ENCODE peak calls at places on chromosome 16, in nine cellular contexts. E, S, K, Y, N, V, F, W and O are unnamed samples.

GRCh38 chr16:10552998-10553491 is 27.4 kb downstream of the EMP2 start:
- DNase-seq in E (peak), S (no peak), K (peak), Y (no peak), N (peak), V (peak), F (peak), W (peak), O (no peak)

GRCh38 chr16:17773698-17774101 is 302.9 kb upstream of the XYLT1 start:
- DNase-seq in E (no peak), S (no peak), K (no peak), Y (no peak), N (no peak), V (no peak), F (no peak), W (peak), O (no peak)

GRCh38 chr16:80541306-80541694 is 507 bp downstream of the DYNLRB2 start:
- DNase-seq in E (no peak), S (no peak), K (no peak), Y (no peak), N (no peak), V (no peak), F (no peak), W (no peak), O (no peak)

GRCh38 chr16:3607161-3607560 is 4.2 kb downstream of the SLX4 start:
- DNase-seq in E (no peak), S (no peak), K (no peak), Y (no peak), N (no peak), V (no peak), F (peak), W (no peak), O (no peak)

GRCh38 chr16:68368602-68368944 is 57.8 kb downstream of the PRMT7 start:
- DNase-seq in E (no peak), S (no peak), K (peak), Y (no peak), N (no peak), V (no peak), F (no peak), W (no peak), O (no peak)

GRCh38 chr16:54284931-54285413 is 1.6 kb downstream of the IRX3 start:
- DNase-seq in E (no peak), S (peak), K (no peak), Y (peak), N (no peak), V (peak), F (peak), W (no peak), O (no peak)

GRCh38 chr16:88301886-88302285 is 80.9 kb upstream of the ZNF469 start:
- DNase-seq in E (no peak), S (no peak), K (no peak), Y (no peak), N (no peak), V (no peak), F (no peak), W (no peak), O (no peak)

GRCh38 chr16:57041182-57042156 is 50.9 kb upstream of the CPNE2 start:
- DNase-seq in E (peak), S (no peak), K (peak), Y (no peak), N (peak), V (no peak), F (no peak), W (no peak), O (no peak)

GRCh38 chr16:5560084-5560483 is 462.5 kb upstream of the EEF2KMT start:
- DNase-seq in E (no peak), S (no peak), K (no peak), Y (no peak), N (no peak), V (no peak), F (no peak), W (no peak), O (no peak)

GRCh38 chr16:84607694-84608093 is 10.2 kb downstream of the COTL1 start:
- DNase-seq in E (no peak), S (no peak), K (no peak), Y (no peak), N (no peak), V (peak), F (no peak), W (no peak), O (no peak)

GRCh38 chr16:660459-661183 is 7.3 kb upstream of the RHOT2 start:
- DNase-seq in E (peak), S (peak), K (peak), Y (no peak), N (peak), V (peak), F (peak), W (peak), O (peak)

GRCh38 chr16:3143598-3144330 is 8.9 kb downstream of the ZNF213 start:
- DNase-seq in E (no peak), S (no peak), K (no peak), Y (no peak), N (no peak), V (no peak), F (no peak), W (no peak), O (peak)

GRCh38 chr16:67397812-67398545 is 4.7 kb upstream of the TPPP3 start:
- DNase-seq in E (no peak), S (peak), K (no peak), Y (no peak), N (no peak), V (no peak), F (no peak), W (no peak), O (no peak)

GRCh38 chr16:89119161-89119621 is 25.5 kb downstream of the ACSF3 start:
- DNase-seq in E (no peak), S (no peak), K (peak), Y (no peak), N (no peak), V (peak), F (no peak), W (no peak), O (no peak)

GRCh38 chr16:67397451-67397801 is 4.1 kb upstream of the TPPP3 start:
- DNase-seq in E (no peak), S (no peak), K (no peak), Y (no peak), N (no peak), V (no peak), F (no peak), W (no peak), O (no peak)

GRCh38 chr16:396605-397004 is 394 bp upstream of the NME4 start:
- DNase-seq in E (no peak), S (peak), K (no peak), Y (no peak), N (no peak), V (peak), F (no peak), W (peak), O (peak)

GRCh38 chr16:1275791-1276579 is 20.1 kb downstream of the TPSD1 start:
- DNase-seq in E (no peak), S (no peak), K (no peak), Y (no peak), N (no peak), V (no peak), F (no peak), W (no peak), O (no peak)

GRCh38 chr16:8663192-8664089 is 11.0 kb upstream of the ABAT start:
- DNase-seq in E (no peak), S (no peak), K (no peak), Y (no peak), N (no peak), V (no peak), F (no peak), W (no peak), O (no peak)

GRCh38 chr16:57611184-57611583 is 17.2 kb upstream of the ADGRG1 start:
- DNase-seq in E (no peak), S (peak), K (no peak), Y (no peak), N (no peak), V (no peak), F (no peak), W (no peak), O (no peak)

GRCh38 chr16:67828651-67829050 is 13.5 kb upstream of the THAP11 start:
- DNase-seq in E (no peak), S (no peak), K (no peak), Y (no peak), N (no peak), V (no peak), F (no peak), W (no peak), O (no peak)

GRCh38 chr16:85986931-85987749 is 88.2 kb downstream of the IRF8 start:
- DNase-seq in E (no peak), S (no peak), K (peak), Y (no peak), N (peak), V (peak), F (no peak), W (peak), O (peak)

GRCh38 chr16:30368122-30368791 is 2.0 kb downstream of the TBC1D10B start:
- DNase-seq in E (no peak), S (peak), K (no peak), Y (no peak), N (no peak), V (peak), F (no peak), W (peak), O (no peak)

GRCh38 chr16:19701091-19701490 is 16.9 kb downstream of the KNOP1 start:
- DNase-seq in E (no peak), S (no peak), K (no peak), Y (no peak), N (no peak), V (no peak), F (no peak), W (no peak), O (no peak)